ENCODE peak calls at places on chromosomes 11 and 22, in nine cellular contexts. W is mesendoderm, R is neuronal stem cell, V is PC-3, P is NT2/D1, K is mammary epithelial cell, L is fibroblast of lung, E is endodermal cell, M is HCT116. X is an unnamed sample.

GRCh38 chr11:73317373-73317772 is 9.3 kb downstream of the ARHGEF17 start:
- DNase-seq in W (no peak), R (no peak), V (no peak), P (no peak), K (no peak), L (peak), E (no peak), M (no peak), X (no peak)

GRCh38 chr11:79396001-79396400 is 44.8 kb downstream of the TENM4 start:
- DNase-seq in W (no peak), R (no peak), V (no peak), P (no peak), K (no peak), L (peak), E (no peak), M (no peak), X (no peak)

GRCh38 chr11:117316197-117316961 is at the start of gene BACE1:
- DNase-seq in W (peak), R (peak), V (peak), P (peak), K (peak), L (peak), E (peak), M (peak), X (peak)

GRCh38 chr11:124977006-124977405 is 23.0 kb downstream of the CCDC15 start:
- DNase-seq in W (no peak), R (no peak), V (no peak), P (no peak), K (no peak), L (no peak), E (no peak), M (no peak), X (peak)

GRCh38 chr22:26681395-26681821 is 24.0 kb downstream of the MIAT start:
- DNase-seq in W (peak), R (peak), V (no peak), P (peak), K (no peak), L (peak), E (peak), M (no peak), X (peak)

GRCh38 chr11:75468534-75469340 is 35.7 kb upstream of the KLHL35 start:
- DNase-seq in W (peak), R (no peak), V (no peak), P (no peak), K (no peak), L (peak), E (no peak), M (no peak), X (peak)

GRCh38 chr11:73359930-73360742 is 16.1 kb upstream of the RELT start:
- DNase-seq in W (peak), R (no peak), V (peak), P (peak), K (no peak), L (peak), E (peak), M (no peak), X (peak)

GRCh38 chr11:73012121-73012863 is 129.8 kb downstream of the FCHSD2 start:
- DNase-seq in W (no peak), R (no peak), V (no peak), P (no peak), K (peak), L (peak), E (no peak), M (no peak), X (peak)

GRCh38 chr11:91946397-91947090 is 278.1 kb upstream of the FAT3 start:
- DNase-seq in W (peak), R (no peak), V (no peak), P (no peak), K (peak), L (peak), E (no peak), M (no peak), X (no peak)

GRCh38 chr11:128294685-128295079 is 292.7 kb downstream of the ETS1 start:
- DNase-seq in W (no peak), R (no peak), V (peak), P (no peak), K (no peak), L (peak), E (no peak), M (no peak), X (peak)

GRCh38 chr22:35634015-35634414 is 14.2 kb upstream of the APOL6 start:
- DNase-seq in W (no peak), R (no peak), V (no peak), P (no peak), K (no peak), L (no peak), E (no peak), M (no peak), X (no peak)

GRCh38 chr11:82315093-82315492 is 418.6 kb downstream of the FAM181B start:
- DNase-seq in W (peak), R (peak), V (peak), P (peak), K (peak), L (no peak), E (peak), M (no peak), X (peak)

GRCh38 chr22:39562839-39563489 is 7.6 kb upstream of the CACNA1I start:
- DNase-seq in W (no peak), R (no peak), V (no peak), P (no peak), K (no peak), L (no peak), E (no peak), M (no peak), X (no peak)

GRCh38 chr11:68659158-68659921 is 25.0 kb upstream of the GAL start:
- DNase-seq in W (no peak), R (no peak), V (peak), P (no peak), K (peak), L (peak), E (no peak), M (no peak), X (peak)

GRCh38 chr11:103792981-103793468 is 243.4 kb upstream of the DDI1 start:
- DNase-seq in W (no peak), R (no peak), V (no peak), P (no peak), K (no peak), L (peak), E (no peak), M (no peak), X (no peak)

GRCh38 chr11:96014234-96014633 is 90.3 kb upstream of the MTMR2 start:
- DNase-seq in W (peak), R (peak), V (peak), P (no peak), K (peak), L (peak), E (no peak), M (peak), X (peak)

GRCh38 chr11:96338910-96339703 is 3.9 kb downstream of the MAML2 start:
- DNase-seq in W (peak), R (no peak), V (peak), P (no peak), K (peak), L (peak), E (peak), M (no peak), X (peak)

GRCh38 chr11:44290206-44290605 is 19.7 kb downstream of the ALX4 start:
- DNase-seq in W (no peak), R (no peak), V (no peak), P (no peak), K (peak), L (peak), E (no peak), M (no peak), X (peak)

GRCh38 chr11:43680521-43681505 is at the start of gene HSD17B12:
- DNase-seq in W (peak), R (peak), V (peak), P (peak), K (peak), L (peak), E (peak), M (peak), X (peak)

GRCh38 chr11:117884994-117885393 is 8.5 kb upstream of the FXYD6 start:
- DNase-seq in W (no peak), R (no peak), V (no peak), P (no peak), K (peak), L (peak), E (peak), M (no peak), X (peak)

GRCh38 chr11:131626761-131627160 is 256.3 kb downstream of the NTM start:
- DNase-seq in W (no peak), R (no peak), V (no peak), P (no peak), K (no peak), L (no peak), E (no peak), M (no peak), X (no peak)

GRCh38 chr11:70860855-70861254 is 391.5 kb downstream of the SHANK2 start:
- DNase-seq in W (peak), R (no peak), V (no peak), P (no peak), K (no peak), L (no peak), E (peak), M (no peak), X (no peak)

GRCh38 chr11:110472858-110473257 is 43.1 kb downstream of the FDX1 start:
- DNase-seq in W (no peak), R (no peak), V (peak), P (no peak), K (peak), L (peak), E (no peak), M (no peak), X (peak)

GRCh38 chr11:122746050-122746478 is 90.5 kb downstream of the UBASH3B start:
- DNase-seq in W (no peak), R (no peak), V (no peak), P (no peak), K (no peak), L (no peak), E (no peak), M (no peak), X (no peak)

GRCh38 chr11:1131033-1131911 is 26.5 kb upstream of the MUC5AC start:
- DNase-seq in W (no peak), R (no peak), V (no peak), P (no peak), K (no peak), L (no peak), E (peak), M (no peak), X (no peak)

GRCh38 chr11:66700742-66701141 is 23.1 kb upstream of the RBM4B start:
- DNase-seq in W (no peak), R (no peak), V (no peak), P (no peak), K (no peak), L (no peak), E (no peak), M (no peak), X (no peak)
- H3K4me3 ChIP-seq in W (no peak), R (no peak), V (no peak), P (no peak), K (no peak), L (no peak), E (no peak), M (no peak), X (no peak)

GRCh38 chr22:36901411-36902142 is 11.9 kb upstream of the CSF2RB start:
- DNase-seq in W (peak), R (no peak), V (no peak), P (no peak), K (no peak), L (no peak), E (peak), M (no peak), X (no peak)

GRCh38 chr22:36899498-36899897 is 13.9 kb upstream of the CSF2RB start:
- DNase-seq in W (no peak), R (no peak), V (no peak), P (no peak), K (no peak), L (no peak), E (no peak), M (no peak), X (no peak)

GRCh38 chr22:36900225-36900624 is 13.2 kb upstream of the CSF2RB start:
- DNase-seq in W (no peak), R (no peak), V (no peak), P (no peak), K (no peak), L (no peak), E (no peak), M (no peak), X (no peak)

GRCh38 chr22:36902143-36902911 is 11.1 kb upstream of the CSF2RB start:
- DNase-seq in W (no peak), R (no peak), V (no peak), P (no peak), K (no peak), L (no peak), E (no peak), M (no peak), X (no peak)

GRCh38 chr22:36900880-36901279 is 12.5 kb upstream of the CSF2RB start:
- DNase-seq in W (peak), R (no peak), V (no peak), P (peak), K (no peak), L (no peak), E (peak), M (no peak), X (no peak)
- H3K9ac ChIP-seq in W (no peak), R (peak), V (no peak), P (peak), K (no peak), L (no peak), E (no peak), M (no peak), X (no peak)

GRCh38 chr22:23184764-23185113 is 4.4 kb downstream of the BCR start:
- DNase-seq in W (no peak), R (no peak), V (no peak), P (no peak), K (no peak), L (no peak), E (no peak), M (no peak), X (no peak)

GRCh38 chr22:23181763-23182288 is 1.5 kb downstream of the BCR start:
- DNase-seq in W (peak), R (no peak), V (no peak), P (no peak), K (no peak), L (no peak), E (no peak), M (no peak), X (no peak)

GRCh38 chr22:23182289-23183106 is 2.2 kb downstream of the BCR start:
- DNase-seq in W (peak), R (no peak), V (peak), P (no peak), K (peak), L (peak), E (peak), M (no peak), X (peak)

GRCh38 chr22:23183107-23183698 is 2.9 kb downstream of the BCR start:
- DNase-seq in W (peak), R (peak), V (peak), P (peak), K (peak), L (peak), E (peak), M (no peak), X (peak)

GRCh38 chr22:23184100-23184763 is 3.9 kb downstream of the BCR start:
- DNase-seq in W (no peak), R (no peak), V (no peak), P (no peak), K (no peak), L (no peak), E (no peak), M (no peak), X (no peak)
- H3K4me3 ChIP-seq in W (no peak), R (no peak), V (peak), P (no peak), K (no peak), L (no peak), E (peak), M (no peak), X (no peak)

GRCh38 chr11:94879006-94879405 is 94.3 kb downstream of the CWC15 start:
- DNase-seq in W (no peak), R (no peak), V (no peak), P (no peak), K (no peak), L (no peak), E (no peak), M (no peak), X (no peak)

GRCh38 chr11:94873910-94874575 is 99.3 kb downstream of the CWC15 start:
- DNase-seq in W (no peak), R (no peak), V (no peak), P (no peak), K (no peak), L (no peak), E (peak), M (no peak), X (no peak)

GRCh38 chr11:94876645-94877445 is 96.5 kb downstream of the CWC15 start:
- DNase-seq in W (peak), R (no peak), V (peak), P (no peak), K (peak), L (peak), E (peak), M (peak), X (peak)

GRCh38 chr11:94877446-94878200 is 95.7 kb downstream of the CWC15 start:
- DNase-seq in W (no peak), R (no peak), V (no peak), P (no peak), K (no peak), L (peak), E (peak), M (no peak), X (no peak)

GRCh38 chr11:94876222-94876621 is 97.1 kb downstream of the CWC15 start:
- DNase-seq in W (no peak), R (no peak), V (peak), P (no peak), K (no peak), L (no peak), E (peak), M (no peak), X (no peak)
- H3K9ac ChIP-seq in W (no peak), R (peak), V (no peak), P (no peak), K (no peak), L (peak), E (no peak), M (peak), X (peak)

GRCh38 chr11:93686812-93687211 is 25.3 kb downstream of the CEP295 start:
- DNase-seq in W (no peak), R (no peak), V (no peak), P (no peak), K (no peak), L (peak), E (no peak), M (no peak), X (peak)

GRCh38 chr11:93689166-93689734 is 27.8 kb downstream of the CEP295 start:
- DNase-seq in W (no peak), R (no peak), V (peak), P (no peak), K (no peak), L (no peak), E (no peak), M (no peak), X (no peak)

GRCh38 chr11:93685196-93685595 is 23.7 kb downstream of the CEP295 start:
- DNase-seq in W (no peak), R (no peak), V (no peak), P (no peak), K (no peak), L (peak), E (no peak), M (no peak), X (no peak)

GRCh38 chr11:93686226-93686625 is 24.7 kb downstream of the CEP295 start:
- DNase-seq in W (no peak), R (no peak), V (no peak), P (no peak), K (no peak), L (no peak), E (no peak), M (no peak), X (peak)
- H3K4me3 ChIP-seq in W (no peak), R (no peak), V (no peak), P (no peak), K (no peak), L (no peak), E (no peak), M (no peak), X (no peak)

GRCh38 chr22:50444663-50445062 is 30.2 kb downstream of the SBF1 start:
- DNase-seq in W (peak), R (no peak), V (peak), P (no peak), K (peak), L (peak), E (no peak), M (peak), X (peak)
- H3K9ac ChIP-seq in W (no peak), R (no peak), V (no peak), P (no peak), K (no peak), L (no peak), E (no peak), M (no peak), X (no peak)

GRCh38 chr22:19793161-19793560 is 32.6 kb downstream of the TBX1 start:
- DNase-seq in W (no peak), R (no peak), V (no peak), P (no peak), K (no peak), L (no peak), E (no peak), M (no peak), X (no peak)

GRCh38 chr22:19789406-19789805 is 28.8 kb downstream of the TBX1 start:
- DNase-seq in W (no peak), R (no peak), V (no peak), P (no peak), K (no peak), L (no peak), E (no peak), M (no peak), X (no peak)

GRCh38 chr22:19789828-19790227 is 29.2 kb downstream of the TBX1 start:
- DNase-seq in W (no peak), R (no peak), V (no peak), P (no peak), K (no peak), L (no peak), E (no peak), M (no peak), X (no peak)

GRCh38 chr22:19791894-19792293 is 31.3 kb downstream of the TBX1 start:
- DNase-seq in W (no peak), R (no peak), V (no peak), P (no peak), K (no peak), L (no peak), E (no peak), M (no peak), X (no peak)

DNA sequence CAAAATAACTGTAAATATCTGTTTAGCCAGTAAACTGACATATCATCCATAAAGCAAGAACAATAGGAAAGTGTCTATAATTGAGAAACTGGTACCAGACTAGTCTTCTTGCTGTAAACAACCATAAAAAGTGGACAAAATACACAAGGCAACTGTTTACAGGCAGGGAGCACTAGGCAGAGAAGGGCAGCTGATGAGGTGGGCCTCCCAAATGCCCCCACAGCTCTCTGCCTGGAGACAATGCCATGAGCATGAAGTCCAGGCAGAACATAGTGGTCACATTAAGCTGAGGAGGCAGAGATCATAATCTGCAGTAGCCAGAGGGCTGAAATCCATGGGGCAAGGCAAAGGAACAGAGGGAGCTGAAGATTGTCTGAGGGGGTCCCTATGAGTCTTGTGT is 30.7 kb downstream of the TBX1 start:
- DNase-seq in W (no peak), R (no peak), V (no peak), P (no peak), K (no peak), L (no peak), E (no peak), M (no peak), X (no peak)
- H3K4me3 ChIP-seq in W (no peak), R (no peak), V (no peak), P (no peak), K (no peak), L (no peak), E (no peak), M (no peak), X (no peak)

DNA sequence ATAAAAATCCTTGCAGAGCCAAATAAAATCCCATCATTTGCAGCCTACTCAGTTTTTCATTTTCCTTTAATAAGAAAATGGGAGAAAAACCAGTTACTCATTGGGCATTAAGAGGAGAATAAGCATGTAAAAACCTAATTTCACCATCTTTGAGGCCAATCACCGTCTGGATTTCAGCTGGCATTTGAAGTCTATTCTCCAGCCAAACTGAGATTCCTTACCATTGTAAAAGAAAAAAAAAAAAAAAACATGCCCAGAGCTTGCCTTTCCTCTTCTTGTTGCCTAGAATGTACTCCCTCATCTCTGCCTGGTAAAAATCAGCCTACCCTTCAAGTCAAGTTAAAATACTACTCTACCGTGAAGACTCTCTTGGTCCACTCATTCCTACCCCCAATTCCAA is 249.0 kb downstream of the TTC28 start:
- DNase-seq in W (no peak), R (no peak), V (no peak), P (no peak), K (no peak), L (peak), E (no peak), M (no peak), X (peak)
- H3K9ac ChIP-seq in W (no peak), R (no peak), V (no peak), P (no peak), K (no peak), L (no peak), E (no peak), M (no peak), X (no peak)

GRCh38 chr11:86483591-86484163 is 109.0 kb downstream of the CCDC81 start:
- DNase-seq in W (no peak), R (no peak), V (no peak), P (no peak), K (no peak), L (no peak), E (no peak), M (no peak), X (no peak)

GRCh38 chr11:86482684-86483083 is 108.0 kb downstream of the CCDC81 start:
- DNase-seq in W (no peak), R (no peak), V (no peak), P (no peak), K (no peak), L (no peak), E (no peak), M (no peak), X (no peak)

GRCh38 chr11:86484164-86484794 is 109.6 kb downstream of the CCDC81 start:
- DNase-seq in W (no peak), R (no peak), V (peak), P (no peak), K (peak), L (peak), E (no peak), M (peak), X (peak)

GRCh38 chr11:86486261-86487030 is 111.8 kb downstream of the CCDC81 start:
- DNase-seq in W (peak), R (no peak), V (no peak), P (no peak), K (no peak), L (peak), E (no peak), M (no peak), X (no peak)

GRCh38 chr11:86484795-86485166 is 110.1 kb downstream of the CCDC81 start:
- DNase-seq in W (no peak), R (no peak), V (no peak), P (no peak), K (no peak), L (peak), E (no peak), M (no peak), X (peak)
- H3K4me3 ChIP-seq in W (no peak), R (no peak), V (no peak), P (no peak), K (no peak), L (no peak), E (no peak), M (no peak), X (no peak)

X was measured in GM23248.